ENCODE peak calls at places on chromosomes 13 and 19, in four cellular contexts. U is PC-9, T is HCT116, B is fibroblast of lung. W is an unnamed sample.

GRCh38 chr13:109058071-109058470 is 428.7 kb downstream of the MYO16 start:
- DNase-seq in U (no peak), T (no peak), B (no peak), W (no peak)

GRCh38 chr13:28071424-28071823 is 29.0 kb downstream of the FLT3 start:
- DNase-seq in T (no peak), B (no peak), U (no peak), W (no peak)

GRCh38 chr19:17420267-17420924 is 549 bp downstream of the MVB12A start:
- DNase-seq in U (peak), T (no peak), B (peak), W (peak)

GRCh38 chr13:75694742-75695141 is 58.6 kb downstream of the LMO7 start:
- DNase-seq in U (no peak), B (no peak), T (no peak), W (peak)

GRCh38 chr19:35559781-35560180 is 3.7 kb downstream of the ATP4A start:
- DNase-seq in U (no peak), B (no peak), T (no peak), W (no peak)

GRCh38 chr19:30229524-30230174 is 142.5 kb upstream of the ZNF536 start:
- DNase-seq in T (no peak), B (no peak), U (no peak), W (no peak)

GRCh38 chr13:80084086-80084676 is 256.7 kb downstream of the SPRY2 start:
- DNase-seq in B (peak), U (no peak), T (no peak), W (peak)

GRCh38 chr13:102351486-102351885 is 50.4 kb downstream of the FGF14 start:
- DNase-seq in U (no peak), B (no peak), T (no peak), W (no peak)

GRCh38 chr19:46731584-46731983 is 14.3 kb upstream of the FKRP start:
- DNase-seq in T (no peak), B (peak), U (no peak), W (peak)

GRCh38 chr13:20553309-20553708 is 13.6 kb upstream of the IFT88 start:
- DNase-seq in B (no peak), U (no peak), T (no peak), W (no peak)

GRCh38 chr19:37313335-37313627 is 57.6 kb upstream of the ZNF527 start:
- DNase-seq in T (no peak), B (no peak), U (no peak), W (no peak)

DNA sequence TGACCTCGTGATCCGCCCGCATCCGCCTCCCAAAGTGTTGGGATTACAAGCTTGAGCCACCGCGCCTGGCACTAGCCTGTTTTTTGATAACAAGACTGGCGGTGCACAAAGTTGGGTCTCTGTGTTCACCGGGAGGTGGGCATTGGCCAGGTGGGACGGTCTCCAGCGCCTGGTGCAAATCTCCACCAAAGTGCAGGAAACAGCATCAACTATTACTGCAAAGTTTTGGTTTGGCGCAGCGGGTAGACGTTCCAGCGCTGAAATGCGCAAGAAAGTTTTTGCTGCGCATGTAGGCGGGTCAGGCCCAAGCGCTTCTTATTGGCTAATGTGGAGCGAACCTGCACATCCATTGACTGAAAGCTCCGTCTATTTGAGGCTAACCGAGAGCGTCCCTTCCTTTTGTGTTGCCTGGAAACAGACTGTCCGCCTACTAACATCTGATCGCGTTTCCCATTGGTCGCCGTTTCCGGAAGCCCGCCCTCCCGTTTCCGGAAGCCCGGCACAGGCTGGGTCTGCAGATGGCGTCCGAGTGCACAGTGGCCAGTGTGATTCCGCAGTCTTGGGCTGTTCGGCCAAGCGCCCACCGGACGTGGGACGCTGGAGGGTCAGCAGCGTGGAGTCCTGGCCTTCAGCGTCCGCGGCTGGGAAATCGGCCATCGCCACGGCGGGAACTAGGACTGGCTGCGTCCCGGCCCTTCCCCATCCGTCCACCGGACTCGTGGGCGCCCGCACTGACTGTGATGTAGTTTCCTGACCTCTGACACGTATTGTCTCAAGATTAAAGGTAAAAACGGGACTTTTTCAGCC is 53.3 kb upstream of the ZNF527 start:
- DNase-seq in B (peak), T (peak), U (peak), W (peak)
- H2AFZ ChIP-seq in B (peak), T (no peak), U (peak), W (peak)

GRCh38 chr19:1353144-1353543 is 30.6 kb upstream of the NDUFS7 start:
- DNase-seq in T (no peak), U (no peak), B (no peak), W (no peak)

GRCh38 chr19:1355258-1355973 is 28.3 kb upstream of the NDUFS7 start:
- DNase-seq in B (peak), U (no peak), T (no peak), W (peak)

GRCh38 chr19:1357695-1358094 is 26.0 kb upstream of the NDUFS7 start:
- DNase-seq in T (no peak), U (no peak), B (no peak), W (no peak)

GRCh38 chr19:1354496-1355257 is 29.0 kb upstream of the NDUFS7 start:
- DNase-seq in B (peak), U (peak), T (peak), W (peak)

DNA sequence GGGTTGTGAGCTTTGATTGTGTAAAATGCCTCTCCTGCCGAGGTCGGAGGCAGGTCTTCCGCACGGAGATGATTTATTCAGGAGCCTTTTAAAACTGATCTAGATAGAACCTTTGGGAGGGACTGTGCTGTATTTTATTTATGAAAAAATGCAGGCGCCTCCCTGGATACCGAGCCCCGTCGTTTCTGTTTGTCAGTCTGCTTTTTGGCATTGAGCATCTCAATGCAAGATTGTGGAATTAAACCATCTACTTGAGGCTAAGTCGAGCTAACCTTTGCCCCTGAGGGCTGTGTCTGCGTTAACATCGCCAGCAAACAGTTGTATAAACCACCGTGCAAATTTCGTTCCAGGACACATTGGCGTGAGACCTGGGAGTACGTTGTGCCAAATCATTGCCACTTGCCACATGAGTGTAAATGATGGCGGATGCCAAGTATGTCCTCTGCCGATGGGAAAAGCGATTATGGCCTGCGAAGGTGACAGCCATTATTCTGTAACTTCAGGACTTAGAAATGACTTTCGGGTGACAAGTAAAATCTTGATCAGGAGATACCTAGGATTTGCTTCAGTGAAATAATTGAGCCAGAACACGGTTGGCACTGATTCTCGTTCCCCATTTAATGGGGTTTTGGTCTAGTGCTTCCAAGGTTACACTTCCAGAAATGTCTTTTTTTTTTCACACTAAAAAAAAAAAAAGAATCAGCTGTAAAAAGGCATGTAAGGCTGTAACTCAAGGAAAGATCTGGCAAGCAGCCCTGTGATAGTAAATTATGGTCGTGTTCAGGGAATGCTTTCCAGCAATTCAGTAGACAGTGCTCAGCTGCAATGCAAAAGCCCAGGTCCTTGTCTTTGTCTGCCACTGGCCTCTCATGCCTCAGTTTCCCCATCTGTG is 27.5 kb upstream of the NDUFS7 start:
- DNase-seq in B (peak), T (no peak), U (no peak), W (no peak)
- H3K27ac ChIP-seq in B (peak), T (no peak), U (no peak), W (no peak)

DNA sequence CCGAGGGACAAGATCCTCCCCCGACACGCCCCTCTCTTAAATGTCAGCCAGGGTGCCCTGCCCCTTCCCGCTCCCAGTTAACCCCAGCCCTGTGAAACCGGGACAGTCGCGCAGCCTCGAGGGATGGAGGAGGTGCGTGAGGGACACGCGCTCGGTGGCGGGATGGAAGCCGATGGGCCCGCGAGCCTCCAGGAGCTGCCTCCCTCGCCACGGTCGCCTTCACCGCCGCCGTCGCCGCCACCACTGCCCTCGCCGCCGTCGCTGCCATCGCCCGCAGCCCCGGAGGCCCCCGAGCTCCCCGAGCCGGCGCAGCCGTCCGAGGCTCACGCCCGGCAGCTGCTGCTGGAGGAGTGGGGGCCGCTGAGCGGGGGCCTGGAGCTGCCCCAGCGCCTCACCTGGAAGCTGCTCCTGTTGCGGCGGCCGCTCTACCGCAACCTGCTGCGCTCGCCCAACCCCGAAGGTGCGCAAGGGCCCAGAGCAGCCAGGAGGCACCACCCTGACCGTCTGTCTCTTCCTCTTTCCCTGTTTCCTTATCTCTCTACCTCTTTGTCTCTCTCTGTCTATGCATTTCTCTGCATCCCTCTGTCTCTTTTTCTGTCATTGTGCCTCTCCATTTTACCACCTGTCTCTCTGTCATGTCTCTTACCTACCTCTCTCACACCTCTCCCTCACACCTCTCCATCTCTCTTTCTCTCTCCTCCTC is at the start of gene NCCRP1:
- DNase-seq in U (peak), T (no peak), B (no peak), W (no peak)
- TF ChIP-seq EZH2 in U (no peak), T (no peak), B (peak), W (no peak)

GRCh38 chr19:44708940-44709339 is 10.0 kb downstream of the CEACAM16 start:
- DNase-seq in U (no peak), T (no peak), B (no peak), W (no peak)

GRCh38 chr19:44710483-44710882 is 11.5 kb downstream of the CEACAM16 start:
- DNase-seq in B (no peak), T (no peak), U (no peak), W (no peak)

GRCh38 chr19:44717603-44718002 is 18.7 kb downstream of the CEACAM16 start:
- DNase-seq in U (no peak), B (no peak), T (no peak), W (no peak)

GRCh38 chr19:44714597-44715169 is 15.7 kb downstream of the CEACAM16 start:
- DNase-seq in U (no peak), T (no peak), B (no peak), W (no peak)

GRCh38 chr19:44712864-44713515 is 14.0 kb downstream of the CEACAM16 start:
- DNase-seq in T (no peak), B (no peak), U (no peak), W (no peak)
- H2AFZ ChIP-seq in T (no peak), B (no peak), U (no peak), W (no peak)

W was measured in mammary epithelial cell.